ENCODE peak calls at places on chromosomes 11 and 22, in eight cellular contexts. T, C, G, X, E, M, S and R are unnamed samples. For H3K4me1 and H3K36me3, the result is how much of the 10 kb centered on the place peaks cover.

GRCh38 chr22:17486313-17486712 is 77.0 kb upstream of the SLC25A18 start:
- DNase-seq in T (no peak), C (no peak), G (no peak), X (no peak), E (no peak), M (peak), S (no peak), R (no peak)

GRCh38 chr11:35418847-35419712 is at the start of gene SLC1A2:
- DNase-seq in T (no peak), C (peak), G (no peak), X (peak), E (no peak), M (no peak), S (peak), R (no peak)

GRCh38 chr11:43738600-43739409 is 58.3 kb downstream of the HSD17B12 start:
- DNase-seq in T (no peak), C (peak), G (no peak), X (no peak), E (no peak), M (peak), S (peak), R (no peak)

GRCh38 chr22:38733329-38734202 is 22.2 kb downstream of the SUN2 start:
- DNase-seq in T (peak), C (no peak), G (no peak), X (no peak), E (peak), M (peak), S (peak), R (peak)

GRCh38 chr11:65398362-65398910 is 12.0 kb downstream of the FRMD8 start:
- DNase-seq in T (no peak), C (no peak), G (no peak), X (no peak), E (no peak), M (no peak), S (no peak), R (no peak)

GRCh38 chr22:19052941-19053551 is 69.2 kb downstream of the DGCR2 start:
- DNase-seq in T (no peak), C (no peak), G (no peak), X (no peak), E (no peak), M (no peak), S (no peak), R (no peak)

GRCh38 chr11:33617672-33618362 is 82.8 kb downstream of the C11orf91 start:
- DNase-seq in T (no peak), C (no peak), G (no peak), X (no peak), E (no peak), M (no peak), S (no peak), R (no peak)

GRCh38 chr11:35390737-35391682 is 28.3 kb downstream of the SLC1A2 start:
- DNase-seq in T (no peak), C (no peak), G (no peak), X (no peak), E (peak), M (peak), S (no peak), R (peak)

GRCh38 chr11:1741741-1742140 is 8.7 kb downstream of the IFITM10 start:
- DNase-seq in T (no peak), C (no peak), G (no peak), X (no peak), E (no peak), M (no peak), S (no peak), R (no peak)

GRCh38 chr22:38305481-38306448 is 11.5 kb downstream of the CSNK1E start:
- DNase-seq in T (no peak), C (peak), G (no peak), X (no peak), E (no peak), M (peak), S (no peak), R (no peak)

GRCh38 chr11:88297320-88298263 is 39.9 kb downstream of the CTSC start:
- DNase-seq in T (no peak), C (peak), G (no peak), X (no peak), E (no peak), M (no peak), S (peak), R (no peak)

GRCh38 chr11:11620966-11621880 is 582 bp downstream of the GALNT18 start:
- DNase-seq in T (no peak), C (no peak), G (no peak), X (peak), E (no peak), M (peak), S (peak), R (no peak)

GRCh38 chr11:70747285-70747684 is 349.0 kb downstream of the CTTN start:
- DNase-seq in T (no peak), C (peak), G (no peak), X (no peak), E (no peak), M (no peak), S (no peak), R (no peak)

GRCh38 chr11:35623708-35624168 is 5.5 kb downstream of the FJX1 start:
- DNase-seq in T (no peak), C (no peak), G (no peak), X (no peak), E (no peak), M (no peak), S (peak), R (no peak)

GRCh38 chr11:78830277-78830676 is 255.6 kb upstream of the NARS2 start:
- DNase-seq in T (no peak), C (peak), G (no peak), X (no peak), E (no peak), M (no peak), S (no peak), R (no peak)

GRCh38 chr11:58999291-58999680 is 60.0 kb downstream of the GLYATL1 start:
- DNase-seq in T (no peak), C (no peak), G (no peak), X (no peak), E (no peak), M (no peak), S (no peak), R (no peak)

GRCh38 chr11:108733479-108734116 is 68.7 kb downstream of the DDX10 start:
- DNase-seq in T (no peak), C (peak), G (no peak), X (no peak), E (no peak), M (no peak), S (no peak), R (no peak)

GRCh38 chr11:111792314-111792713 is 26.1 kb upstream of the PPP2R1B start:
- DNase-seq in T (no peak), C (no peak), G (no peak), X (no peak), E (no peak), M (no peak), S (no peak), R (no peak)

GRCh38 chr11:35932641-35933571 is 11.0 kb upstream of the LDLRAD3 start:
- DNase-seq in T (no peak), C (no peak), G (no peak), X (no peak), E (no peak), M (no peak), S (no peak), R (no peak)

GRCh38 chr22:44311104-44311854 is 1.5 kb downstream of the SHISAL1 start:
- DNase-seq in T (no peak), C (no peak), G (no peak), X (no peak), E (no peak), M (no peak), S (no peak), R (no peak)

GRCh38 chr22:50641696-50642607 is 14.0 kb upstream of the ARSA start:
- DNase-seq in T (no peak), C (peak), G (no peak), X (peak), E (no peak), M (no peak), S (peak), R (no peak)

GRCh38 chr11:116929393-116930090 is 92.1 kb upstream of the APOA1 start:
- DNase-seq in T (no peak), C (no peak), G (no peak), X (no peak), E (no peak), M (no peak), S (no peak), R (no peak)

GRCh38 chr11:65121447-65121864 is 478 bp downstream of the FAU start:
- DNase-seq in T (no peak), C (peak), G (no peak), X (no peak), E (no peak), M (no peak), S (no peak), R (peak)

GRCh38 chr22:36211237-36211881 is 9.8 kb upstream of the APOL4 start:
- DNase-seq in T (no peak), C (no peak), G (no peak), X (no peak), E (no peak), M (no peak), S (no peak), R (no peak)

GRCh38 chr22:42768385-42769035 is 47.8 kb upstream of the A4GALT start:
- DNase-seq in T (no peak), C (no peak), G (no peak), X (no peak), E (no peak), M (no peak), S (no peak), R (no peak)

GRCh38 chr22:46875089-46875488 is 112.6 kb downstream of the TBC1D22A start:
- DNase-seq in T (no peak), C (no peak), G (no peak), X (no peak), E (no peak), M (no peak), S (no peak), R (no peak)

GRCh38 chr22:37492428-37493344 is 6.5 kb upstream of the MFNG start:
- DNase-seq in T (peak), C (peak), G (no peak), X (peak), E (no peak), M (no peak), S (peak), R (peak)

GRCh38 chr11:6332066-6332465 is 11.8 kb upstream of the CAVIN3 start:
- DNase-seq in T (no peak), C (no peak), G (no peak), X (no peak), E (no peak), M (no peak), S (no peak), R (no peak)

GRCh38 chr11:121449123-121449522 is 3.0 kb upstream of the SORL1 start:
- DNase-seq in T (no peak), C (no peak), G (no peak), X (no peak), E (no peak), M (no peak), S (no peak), R (peak)
- H3K4me3 ChIP-seq in T (no peak), C (no peak), G (no peak), X (no peak), E (no peak), M (no peak), S (no peak), R (peak)

GRCh38 chr11:128487978-128488377 is 99.4 kb downstream of the ETS1 start:
- DNase-seq in T (no peak), C (no peak), G (no peak), X (no peak), E (no peak), M (no peak), S (peak), R (no peak)
- H3K4me1 ChIP-seq in T (under half), C (under half), G (under half), X (under half), E (under half), M (under half), S (under half), R (half or more)

GRCh38 chr11:63904743-63905142 is 12.2 kb downstream of the RCOR2 start:
- DNase-seq in T (no peak), C (no peak), G (no peak), X (no peak), E (no peak), M (no peak), S (no peak), R (no peak)

GRCh38 chr11:63906585-63906984 is 10.4 kb downstream of the RCOR2 start:
- DNase-seq in T (peak), C (peak), G (no peak), X (no peak), E (no peak), M (no peak), S (no peak), R (peak)

GRCh38 chr11:63906087-63906486 is 10.9 kb downstream of the RCOR2 start:
- DNase-seq in T (no peak), C (no peak), G (no peak), X (no peak), E (no peak), M (no peak), S (no peak), R (no peak)

GRCh38 chr11:63903884-63904283 is 13.1 kb downstream of the RCOR2 start:
- DNase-seq in T (no peak), C (no peak), G (no peak), X (no peak), E (no peak), M (no peak), S (no peak), R (no peak)

DNA sequence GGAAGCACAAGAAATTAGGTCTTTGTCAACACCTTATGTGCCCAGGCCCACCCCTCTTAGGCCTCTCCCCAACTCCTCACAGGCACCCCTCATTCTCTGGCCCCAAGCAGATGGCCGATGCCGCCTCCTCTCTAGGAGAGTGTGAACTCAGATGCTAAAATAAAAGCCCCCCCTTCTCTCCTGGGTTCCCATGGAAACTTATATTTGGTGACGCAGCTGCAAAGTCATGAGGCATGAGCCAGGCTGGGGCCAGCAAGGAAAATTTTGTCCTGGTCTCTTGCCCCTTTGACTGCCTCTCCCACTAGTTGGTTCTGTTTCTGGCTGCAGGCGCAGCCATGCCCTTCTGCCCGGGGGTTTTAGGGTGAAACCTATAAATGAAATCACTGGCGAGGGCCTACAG is 11.8 kb downstream of the RCOR2 start:
- DNase-seq in T (no peak), C (no peak), G (no peak), X (no peak), E (no peak), M (no peak), S (no peak), R (no peak)
- H3K36me3 ChIP-seq in T (half or more), C (under half), G (half or more), X (under half), E (under half), M (half or more), S (under half), R (under half)

GRCh38 chr11:73271936-73272679 is at the start of gene P2RY6:
- DNase-seq in T (no peak), C (peak), G (no peak), X (no peak), E (no peak), M (no peak), S (no peak), R (no peak)
- H3K4me3 ChIP-seq in T (no peak), C (no peak), G (no peak), X (no peak), E (no peak), M (no peak), S (no peak), R (no peak)

DNA sequence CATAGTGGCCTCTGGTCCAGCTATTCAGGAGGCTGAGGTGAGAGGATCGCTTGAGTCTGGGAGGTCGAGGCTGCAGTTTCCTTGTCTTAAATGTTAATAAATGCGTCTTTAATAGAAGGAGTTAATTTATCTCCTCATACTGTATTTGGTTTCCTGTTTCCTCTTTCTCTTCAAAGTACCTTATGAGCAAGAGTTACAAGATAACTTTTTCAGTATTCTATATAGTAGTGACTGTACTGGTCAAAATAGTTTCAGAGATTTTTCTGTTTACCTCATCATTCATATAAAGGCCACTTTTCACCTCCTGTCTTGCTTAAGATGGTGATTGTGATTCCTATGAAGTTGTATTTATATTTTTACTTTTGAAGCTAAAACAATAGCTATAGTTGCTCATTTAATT is 50.9 kb downstream of the MCAM start:
- DNase-seq in T (no peak), C (no peak), G (no peak), X (no peak), E (no peak), M (no peak), S (no peak), R (no peak)
- H3K4me1 ChIP-seq in T (under half), C (under half), G (under half), X (under half), E (under half), M (under half), S (under half), R (under half)

GRCh38 chr22:20795014-20795413 is 21.1 kb downstream of the SERPIND1 start:
- DNase-seq in T (no peak), C (no peak), G (no peak), X (no peak), E (no peak), M (no peak), S (no peak), R (no peak)
- H3K36me3 ChIP-seq in T (half or more), C (under half), G (half or more), X (under half), E (under half), M (under half), S (under half), R (under half)

DNA sequence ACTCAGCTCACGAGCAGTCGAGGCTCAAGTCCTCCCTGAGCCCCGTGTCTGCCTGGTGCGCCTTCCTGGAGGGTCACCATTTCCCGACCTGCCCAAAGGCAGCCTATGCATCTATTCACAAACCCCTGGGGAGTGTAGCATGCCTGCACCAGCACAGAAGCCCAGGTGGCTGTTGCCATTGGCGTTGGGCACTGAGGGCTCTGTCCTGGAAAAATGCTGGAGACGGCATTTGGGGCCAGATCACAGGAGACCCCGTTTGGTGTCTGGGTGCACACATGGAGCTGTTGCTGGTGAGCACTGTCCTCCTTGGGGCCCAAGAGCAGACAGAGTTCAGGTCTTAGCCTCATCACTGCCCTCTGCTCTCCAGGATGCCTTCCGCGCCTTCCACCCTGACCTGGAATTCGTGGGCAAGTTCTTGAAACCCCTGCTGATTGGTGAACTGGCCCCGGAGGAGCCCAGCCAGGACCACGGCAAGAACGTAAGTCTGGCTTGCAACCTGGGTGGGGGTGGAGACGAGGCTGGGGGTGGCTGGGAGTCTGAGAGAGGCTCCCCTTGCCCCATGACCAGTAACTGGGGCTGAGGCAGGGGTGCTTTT is 9.4 kb downstream of the FADS2 start:
- DNase-seq in T (no peak), C (no peak), G (no peak), X (no peak), E (no peak), M (no peak), S (no peak), R (no peak)
- H3K4me3 ChIP-seq in T (no peak), C (no peak), G (no peak), X (no peak), E (no peak), M (no peak), S (no peak), R (no peak)

DNA sequence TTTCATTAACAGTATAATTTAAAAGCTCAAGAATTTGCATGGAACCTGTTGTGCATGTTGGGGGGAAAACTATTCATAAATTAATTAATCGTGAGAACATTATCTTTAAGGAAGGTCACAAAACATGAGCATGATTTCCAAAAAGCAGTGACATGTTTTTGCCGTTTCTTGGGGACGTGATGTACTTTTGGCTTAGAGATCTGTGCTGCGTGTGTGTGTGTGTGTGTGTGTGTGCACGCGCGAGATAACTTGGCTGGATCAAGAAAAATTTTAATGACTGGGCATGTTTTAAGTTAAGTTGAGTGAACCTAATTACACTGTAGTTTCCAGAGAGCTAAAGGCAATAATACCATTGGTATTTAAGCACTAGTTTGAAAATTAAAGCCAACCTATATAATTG is 51.4 kb downstream of the ZBTB16 start:
- DNase-seq in T (no peak), C (no peak), G (no peak), X (no peak), E (peak), M (peak), S (no peak), R (no peak)
- H3K4me1 ChIP-seq in T (under half), C (under half), G (under half), X (under half), E (under half), M (half or more), S (under half), R (under half)

GRCh38 chr11:66567787-66568123 is 651 bp downstream of the CTSF start:
- DNase-seq in T (no peak), C (no peak), G (no peak), X (no peak), E (no peak), M (no peak), S (no peak), R (no peak)

GRCh38 chr11:66566221-66566620 is 2.2 kb downstream of the CTSF start:
- DNase-seq in T (no peak), C (no peak), G (no peak), X (no peak), E (no peak), M (no peak), S (no peak), R (no peak)

GRCh38 chr11:66570117-66570825 is 1.9 kb upstream of the CTSF start:
- DNase-seq in T (no peak), C (peak), G (no peak), X (no peak), E (no peak), M (no peak), S (peak), R (no peak)

GRCh38 chr11:66569076-66569475 is 670 bp upstream of the CTSF start:
- DNase-seq in T (no peak), C (no peak), G (no peak), X (no peak), E (no peak), M (no peak), S (no peak), R (no peak)

DNA sequence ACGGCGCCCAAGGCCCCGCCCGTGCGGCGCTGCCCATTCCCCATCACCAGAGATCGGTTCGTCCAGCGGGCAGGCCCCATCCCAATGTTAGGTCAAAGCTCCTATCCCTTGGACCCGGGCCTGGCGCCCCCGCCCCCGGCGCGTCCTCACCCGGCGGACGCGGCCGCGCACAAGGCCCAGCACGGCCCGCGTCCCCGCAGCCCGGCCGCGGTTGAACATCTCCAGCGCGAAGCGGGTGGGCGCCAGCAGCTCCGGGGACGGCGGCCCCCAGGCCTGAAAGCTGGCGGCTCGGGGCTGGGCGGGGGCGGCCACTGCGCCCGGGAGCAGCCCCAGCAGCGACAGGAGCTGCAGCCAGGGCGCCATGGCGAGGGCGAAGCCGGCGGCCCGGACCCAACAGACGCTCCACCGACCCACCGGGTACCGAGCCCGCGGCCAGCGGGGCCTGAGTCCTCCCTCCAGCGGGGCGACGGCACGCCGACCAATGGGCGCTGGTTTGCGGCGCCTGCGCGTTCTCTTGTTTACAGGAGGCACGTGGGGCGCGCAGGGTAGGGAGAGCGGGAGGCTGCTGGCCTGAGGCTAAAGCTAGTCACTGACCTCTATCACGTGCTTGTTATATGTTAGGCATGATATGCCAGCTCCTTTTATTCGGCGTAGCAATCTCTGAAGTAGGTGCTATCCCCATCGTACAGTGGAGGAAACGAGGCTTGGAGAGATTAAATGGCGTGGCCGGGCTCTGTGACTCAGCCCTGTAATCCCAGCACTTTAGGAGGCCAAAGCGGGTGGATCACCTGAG is at the start of gene CTSF:
- DNase-seq in T (no peak), C (no peak), G (no peak), X (no peak), E (peak), M (peak), S (peak), R (peak)
- H3K36me3 ChIP-seq in T (under half), C (under half), G (under half), X (under half), E (under half), M (under half), S (under half), R (under half)